ENCODE peak calls at places on chromosomes 4 and X, in six cellular contexts. E is K562, K is dorsolateral prefrontal cortex, J is GM12865, B is lower lobe of right lung, F is A549. N is an unnamed sample.

GRCh38 chrX:43878902-43879526 is 3.2 kb downstream of the MAOB start:
- DNase-seq in E (no peak), K (no peak), J (no peak), B (no peak), F (no peak), N (no peak)

GRCh38 chrX:74450803-74451449 is 29.6 kb downstream of the SLC16A2 start:
- DNase-seq in E (no peak), K (no peak), J (no peak), B (no peak), F (peak; percentile 29), N (no peak)

GRCh38 chrX:50779694-50780093 is 34.3 kb downstream of the SHROOM4 start:
- DNase-seq in E (no peak), K (no peak), J (no peak), B (no peak), F (no peak), N (no peak)

GRCh38 chrX:13489451-13489850 is 80.0 kb upstream of the EGFL6 start:
- DNase-seq in E (no peak), K (no peak), J (no peak), B (peak; percentile 62), F (no peak), N (no peak)

GRCh38 chr4:71711044-71711984 is 72.6 kb downstream of the GC start:
- DNase-seq in E (no peak), K (no peak), J (no peak), B (no peak), F (no peak), N (no peak)

GRCh38 chr4:139214039-139214534 is 37.1 kb upstream of the ELF2 start:
- DNase-seq in E (no peak), K (no peak), J (peak; percentile 89), B (no peak), F (no peak), N (peak; percentile 35)

GRCh38 chr4:155954118-155954503 is 445 bp upstream of the CTSO start:
- DNase-seq in E (no peak), K (no peak), J (no peak), B (peak; percentile 45), F (no peak), N (no peak)

GRCh38 chr4:132809298-132810032 is 339.6 kb upstream of the PCDH10 start:
- DNase-seq in E (no peak), K (no peak), J (no peak), B (no peak), F (peak; percentile 2), N (peak; percentile 66)

GRCh38 chr4:16524911-16525574 is 298.8 kb upstream of the TAPT1 start:
- DNase-seq in E (no peak), K (no peak), J (no peak), B (no peak), F (no peak), N (no peak)

GRCh38 chrX:356385-357034 is 30.2 kb downstream of the PPP2R3B start:
- DNase-seq in E (no peak), K (no peak), J (no peak), B (peak; percentile 32), F (no peak), N (no peak)

GRCh38 chr4:108988514-108989195 is 225.8 kb upstream of the ETNPPL start:
- DNase-seq in E (no peak), K (no peak), J (no peak), B (no peak), F (no peak), N (no peak)

GRCh38 chr4:73740353-73740778 is at the start of gene CXCL8:
- DNase-seq in E (no peak), K (no peak), J (no peak), B (peak; percentile 57), F (peak; percentile 37), N (no peak)

GRCh38 chr4:28654618-28655017 is 1794.0 kb downstream of the STIM2 start:
- DNase-seq in E (no peak), K (no peak), J (no peak), B (no peak), F (no peak), N (no peak)

GRCh38 chr4:165517216-165517615 is 138.4 kb downstream of the CPE start:
- DNase-seq in E (no peak), K (no peak), J (no peak), B (no peak), F (no peak), N (no peak)

GRCh38 chr4:3300198-3300671 is 7.4 kb downstream of the RGS12 start:
- DNase-seq in E (no peak), K (peak; percentile 42), J (no peak), B (no peak), F (no peak), N (peak; percentile 46)

GRCh38 chr4:181956502-181956901 is 286.7 kb upstream of the TENM3 start:
- DNase-seq in E (no peak), K (no peak), J (no peak), B (no peak), F (no peak), N (no peak)

GRCh38 chrX:108945883-108946523 is 209.6 kb upstream of the IRS4 start:
- DNase-seq in E (no peak), K (no peak), J (no peak), B (no peak), F (no peak), N (no peak)

GRCh38 chr4:151600432-151600831 is 160.4 kb downstream of the GATB start:
- DNase-seq in E (no peak), K (no peak), J (no peak), B (no peak), F (no peak), N (no peak)

GRCh38 chr4:57080781-57081650 is 29.2 kb downstream of the IGFBP7 start:
- DNase-seq in E (no peak), K (no peak), J (peak; percentile 6), B (no peak), F (no peak), N (no peak)

GRCh38 chr4:23934915-23935314 is 45.1 kb upstream of the PPARGC1A start:
- DNase-seq in E (no peak), K (no peak), J (no peak), B (peak; percentile 58), F (no peak), N (no peak)

GRCh38 chr4:13891544-13891939 is 264.0 kb upstream of the BOD1L1 start:
- DNase-seq in E (no peak), K (no peak), J (no peak), B (no peak), F (no peak), N (no peak)

GRCh38 chr4:10024303-10024702 is 3.0 kb upstream of the SLC2A9 start:
- DNase-seq in E (no peak), K (no peak), J (no peak), B (no peak), F (no peak), N (no peak)

GRCh38 chr4:46016306-46016705 is 107.5 kb downstream of the GABRG1 start:
- DNase-seq in E (no peak), K (no peak), J (no peak), B (no peak), F (no peak), N (no peak)

GRCh38 chrX:123859409-123859827 is 435 bp upstream of the XIAP start:
- DNase-seq in E (no peak), K (no peak), J (no peak), B (no peak), F (no peak), N (no peak)

GRCh38 chrX:129606918-129607317 is 47.8 kb downstream of the APLN start:
- DNase-seq in E (peak; percentile 67), K (no peak), J (peak; percentile 49), B (no peak), F (peak; percentile 62), N (peak; percentile 37)

GRCh38 chr4:108029731-108030130 is 40.0 kb downstream of the HADH start:
- DNase-seq in E (no peak), K (no peak), J (no peak), B (no peak), F (no peak), N (no peak)

GRCh38 chrX:31316340-31316991 is 244.6 kb upstream of the FTHL17 start:
- DNase-seq in E (no peak), K (no peak), J (no peak), B (no peak), F (no peak), N (no peak)

GRCh38 chr4:37001688-37002436 is 242.7 kb upstream of the NWD2 start:
- DNase-seq in E (peak; percentile 52), K (no peak), J (no peak), B (no peak), F (no peak), N (no peak)

GRCh38 chr4:103994059-103994458 is 274.3 kb upstream of the TACR3 start:
- DNase-seq in E (no peak), K (no peak), J (peak; percentile 31), B (no peak), F (no peak), N (no peak)
- TF ChIP-seq CTCF in E (no peak), K (peak; percentile 28), J (peak; percentile 7), B (no peak), F (peak; percentile 19), N (peak; percentile 42)

GRCh38 chr4:76570141-76570989 is 135.3 kb downstream of the SHROOM3 start:
- DNase-seq in E (no peak), K (no peak), J (peak; percentile 16), B (no peak), F (no peak), N (no peak)
- H3K4me3 ChIP-seq in E (no peak overlapping the region), K (no peak overlapping the region), J (no peak overlapping the region), B (no peak overlapping the region), F (peak overlapping the region; percentile 10), N (no peak overlapping the region)

DNA sequence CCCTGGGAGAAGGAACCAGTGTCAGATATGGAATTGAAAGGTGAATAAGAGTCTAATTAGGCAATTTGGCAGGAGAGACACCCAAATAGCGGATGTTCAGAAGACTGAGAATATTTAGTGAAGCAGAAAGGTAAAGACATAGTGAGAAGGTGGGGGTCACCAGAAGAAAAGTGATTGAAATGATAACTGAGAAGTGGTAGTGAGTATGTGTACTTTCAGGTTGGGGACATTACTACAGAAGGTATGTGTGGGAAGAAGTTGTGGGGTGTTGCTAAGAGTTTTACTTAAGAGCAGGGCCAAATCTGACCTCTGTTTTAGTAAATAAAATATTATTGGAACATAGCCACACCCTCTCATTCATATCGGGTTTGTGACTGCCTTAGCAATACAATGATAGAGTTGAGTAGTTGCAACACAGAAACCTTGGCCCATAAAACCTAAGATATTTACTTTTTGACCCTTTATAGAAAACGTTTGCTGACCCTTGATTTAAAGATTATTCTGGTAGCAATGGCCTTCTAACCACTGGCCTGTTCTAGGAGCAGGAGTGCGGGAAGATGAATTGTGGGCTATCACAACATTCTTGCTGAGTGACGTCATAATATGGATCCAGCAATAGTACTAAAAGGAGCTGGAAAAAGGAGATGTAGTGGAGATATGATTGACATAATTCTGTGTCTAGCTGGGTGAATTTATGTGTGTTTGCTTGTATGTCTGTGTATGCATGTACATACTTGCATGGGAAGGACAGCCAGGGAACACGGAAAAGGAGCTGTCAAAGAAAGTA is 115.3 kb downstream of the HS3ST1 start:
- DNase-seq in E (no peak), K (no peak), J (peak; percentile 48), B (no peak), F (no peak), N (no peak)
- TF ChIP-seq CTCF in E (no peak), K (no peak), J (no peak), B (no peak), F (no peak), N (no peak)

GRCh38 chr4:88320174-88320779 is 35.9 kb upstream of the PPM1K start:
- DNase-seq in E (no peak), K (no peak), J (peak; percentile 58), B (no peak), F (no peak), N (no peak)

GRCh38 chr4:88318751-88319350 is 34.5 kb upstream of the PPM1K start:
- DNase-seq in E (no peak), K (no peak), J (no peak), B (no peak), F (no peak), N (no peak)

GRCh38 chr4:88315460-88316017 is 31.2 kb upstream of the PPM1K start:
- DNase-seq in E (no peak), K (no peak), J (no peak), B (no peak), F (no peak), N (no peak)

GRCh38 chr4:88320780-88321373 is 36.5 kb upstream of the PPM1K start:
- DNase-seq in E (no peak), K (no peak), J (peak; percentile 89), B (peak; percentile 51), F (no peak), N (no peak)
- H3K4me3 ChIP-seq in E (no peak overlapping the region), K (no peak overlapping the region), J (peak overlapping the region; percentile 56), B (no peak overlapping the region), F (no peak overlapping the region), N (no peak overlapping the region)